ENCODE peak calls at places on chromosomes 16 and 17, in five cellular contexts. One of them, this sample, is unnamed.
A peak's percentile ranks its signal among the peaks of the same experiment; 100 is the strongest.

GRCh38 chr17:50139950-50140885 is 10.3 kb upstream of the SAMD14 start:
- DNase-seq in GM12878: no peak
- DNase-seq in GM12891: peak; percentile 89
- DNase-seq in K562: peak; percentile 89
- DNase-seq in HepG2: peak; percentile 77
- DNase-seq in this sample: peak; percentile 90

GRCh38 chr17:19317359-19318095 is 45.0 kb downstream of the B9D1 start:
- DNase-seq in GM12878: no peak
- DNase-seq in GM12891: peak; percentile 59
- DNase-seq in K562: peak; percentile 65
- DNase-seq in HepG2: peak; percentile 89
- DNase-seq in this sample: peak; percentile 75

GRCh38 chr16:72844225-72844920 is 203.6 kb downstream of the ZFHX3 start:
- DNase-seq in GM12878: peak; percentile 11
- DNase-seq in GM12891: no peak
- DNase-seq in K562: no peak
- DNase-seq in HepG2: no peak
- DNase-seq in this sample: no peak

GRCh38 chr16:57277586-57277985 is 6.9 kb downstream of the PLLP start:
- DNase-seq in GM12878: no peak
- DNase-seq in GM12891: no peak
- DNase-seq in K562: no peak
- DNase-seq in HepG2: no peak
- DNase-seq in this sample: no peak

GRCh38 chr17:50501906-50502642 is 6.2 kb upstream of the MYCBPAP start:
- DNase-seq in GM12878: no peak
- DNase-seq in GM12891: no peak
- DNase-seq in K562: no peak
- DNase-seq in HepG2: no peak
- DNase-seq in this sample: no peak

GRCh38 chr16:1493746-1494094 is 560 bp downstream of the TELO2 start:
- DNase-seq in GM12878: no peak
- DNase-seq in GM12891: peak; percentile 66
- DNase-seq in K562: no peak
- DNase-seq in HepG2: no peak
- DNase-seq in this sample: no peak

GRCh38 chr16:22206847-22207714 is 1.0 kb downstream of the EEF2K start:
- DNase-seq in GM12878: peak; percentile 31
- DNase-seq in GM12891: no peak
- DNase-seq in K562: peak; percentile 58
- DNase-seq in HepG2: no peak
- DNase-seq in this sample: peak; percentile 71

GRCh38 chr16:68022728-68023537 is at the start of the genes DDX28 and DUS2:
- DNase-seq in GM12878: peak; percentile 83
- DNase-seq in GM12891: peak; percentile 85
- DNase-seq in K562: peak; percentile 86
- DNase-seq in HepG2: peak; percentile 88
- DNase-seq in this sample: peak; percentile 80

GRCh38 chr16:64253114-64253513 is 868.7 kb downstream of the CDH11 start:
- DNase-seq in GM12878: no peak
- DNase-seq in GM12891: no peak
- DNase-seq in K562: no peak
- DNase-seq in HepG2: no peak
- DNase-seq in this sample: no peak

GRCh38 chr16:1333149-1333812 is at the start of gene BAIAP3:
- DNase-seq in GM12878: no peak
- DNase-seq in GM12891: peak; percentile 69
- DNase-seq in K562: peak; percentile 90
- DNase-seq in HepG2: no peak
- DNase-seq in this sample: peak; percentile 64

GRCh38 chr17:40452074-40452787 is 9.0 kb downstream of the IGFBP4 start:
- DNase-seq in GM12878: no peak
- DNase-seq in GM12891: no peak
- DNase-seq in K562: no peak
- DNase-seq in HepG2: no peak
- DNase-seq in this sample: no peak

GRCh38 chr16:84687715-84688114 is 12.1 kb upstream of the USP10 start:
- DNase-seq in GM12878: peak; percentile 76
- DNase-seq in GM12891: no peak
- DNase-seq in K562: no peak
- DNase-seq in HepG2: no peak
- DNase-seq in this sample: no peak

GRCh38 chr17:80519091-80519781 is 25.4 kb upstream of the RPTOR start:
- DNase-seq in GM12878: no peak
- DNase-seq in GM12891: no peak
- DNase-seq in K562: no peak
- DNase-seq in HepG2: no peak
- DNase-seq in this sample: no peak

GRCh38 chr17:69175262-69175811 is 33.6 kb upstream of the ABCA6 start:
- DNase-seq in GM12878: no peak
- DNase-seq in GM12891: no peak
- DNase-seq in K562: no peak
- DNase-seq in HepG2: no peak
- DNase-seq in this sample: no peak

GRCh38 chr17:28391401-28391800 is 14.6 kb downstream of the SLC46A1 start:
- DNase-seq in GM12878: no peak
- DNase-seq in GM12891: no peak
- DNase-seq in K562: no peak
- DNase-seq in HepG2: no peak
- DNase-seq in this sample: no peak

GRCh38 chr16:11996433-11997174 is 20.1 kb downstream of the SNX29 start:
- DNase-seq in GM12878: no peak
- DNase-seq in GM12891: no peak
- DNase-seq in K562: no peak
- DNase-seq in HepG2: no peak
- DNase-seq in this sample: no peak

GRCh38 chr16:55498101-55498500 is 10.8 kb upstream of the LPCAT2 start:
- DNase-seq in GM12878: no peak
- DNase-seq in GM12891: no peak
- DNase-seq in K562: no peak
- DNase-seq in HepG2: no peak
- DNase-seq in this sample: no peak

GRCh38 chr16:80231888-80232287 is 308.9 kb upstream of the DYNLRB2 start:
- DNase-seq in GM12878: peak; percentile 39
- DNase-seq in GM12891: peak; percentile 28
- DNase-seq in K562: no peak
- DNase-seq in HepG2: peak; percentile 48
- DNase-seq in this sample: peak; percentile 20

GRCh38 chr17:43398724-43399595 is at the start of gene ARL4D:
- DNase-seq in GM12878: no peak
- DNase-seq in GM12891: peak; percentile 67
- DNase-seq in K562: peak; percentile 61
- DNase-seq in HepG2: peak; percentile 77
- DNase-seq in this sample: peak; percentile 65

GRCh38 chr16:72425571-72426341 is 253.8 kb upstream of the PMFBP1 start:
- DNase-seq in GM12878: no peak
- DNase-seq in GM12891: no peak
- DNase-seq in K562: no peak
- DNase-seq in HepG2: no peak
- DNase-seq in this sample: no peak

GRCh38 chr16:85017151-85017550 is 5.8 kb upstream of the ZDHHC7 start:
- DNase-seq in GM12878: peak; percentile 19
- DNase-seq in GM12891: no peak
- DNase-seq in K562: no peak
- DNase-seq in HepG2: no peak
- DNase-seq in this sample: no peak

GRCh38 chr16:22008215-22009142 is 568 bp downstream of the MOSMO start:
- DNase-seq in GM12878: no peak
- DNase-seq in GM12891: peak; percentile 55
- DNase-seq in K562: no peak
- DNase-seq in HepG2: no peak
- DNase-seq in this sample: peak; percentile 46

GRCh38 chr16:54284319-54284930 is 2.2 kb downstream of the IRX3 start:
- DNase-seq in GM12878: no peak
- DNase-seq in GM12891: no peak
- DNase-seq in K562: no peak
- DNase-seq in HepG2: no peak
- DNase-seq in this sample: no peak

GRCh38 chr17:22484826-22485225 is 792.5 kb downstream of the KCNJ18 start:
- DNase-seq in GM12878: no peak
- DNase-seq in GM12891: no peak
- DNase-seq in K562: no peak
- DNase-seq in HepG2: no peak
- DNase-seq in this sample: no peak

GRCh38 chr16:85279874-85280545 is 167.7 kb upstream of the CIBAR2 start:
- DNase-seq in GM12878: no peak
- DNase-seq in GM12891: no peak
- DNase-seq in K562: no peak
- DNase-seq in HepG2: no peak
- DNase-seq in this sample: no peak

GRCh38 chr16:50745940-50746339 is 4.1 kb downstream of the CYLD start:
- DNase-seq in GM12878: no peak
- DNase-seq in GM12891: no peak
- DNase-seq in K562: no peak
- DNase-seq in HepG2: no peak
- DNase-seq in this sample: no peak

GRCh38 chr16:54174201-54174600 is 112.4 kb downstream of the IRX3 start:
- DNase-seq in GM12878: no peak
- DNase-seq in GM12891: no peak
- DNase-seq in K562: no peak
- DNase-seq in HepG2: no peak
- DNase-seq in this sample: no peak

GRCh38 chr17:70353408-70354092 is 184.2 kb downstream of the KCNJ2 start:
- DNase-seq in GM12878: no peak
- DNase-seq in GM12891: no peak
- DNase-seq in K562: no peak
- DNase-seq in HepG2: no peak
- DNase-seq in this sample: no peak
- TF ChIP-seq TAF1 in GM12878: no peak
- TF ChIP-seq TAF1 in GM12891: no peak
- TF ChIP-seq TAF1 in K562: no peak
- TF ChIP-seq TAF1 in HepG2: no peak
- TF ChIP-seq TAF1 in this sample: no peak

DNA sequence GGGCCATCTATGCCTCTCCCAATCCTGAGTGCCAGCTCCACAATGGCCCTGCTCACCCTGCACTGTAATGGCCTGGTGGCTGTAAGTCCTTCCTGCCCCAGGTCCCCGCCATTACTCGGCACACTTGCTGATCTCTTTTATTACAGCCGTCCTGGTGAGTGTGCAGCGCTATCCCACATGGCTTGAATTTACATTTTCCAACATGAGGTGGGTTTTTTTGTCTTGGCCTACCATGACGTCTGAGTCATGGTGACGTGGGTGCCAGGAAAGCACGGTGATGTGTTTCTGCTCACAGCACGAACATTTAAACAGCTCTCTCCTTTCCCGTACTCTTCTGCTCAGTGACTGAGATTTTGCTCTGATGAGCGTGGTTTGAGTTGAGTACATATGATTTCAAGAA is 55.2 kb upstream of the FOXF1 start:
- DNase-seq in GM12878: no peak
- DNase-seq in GM12891: no peak
- DNase-seq in K562: no peak
- DNase-seq in HepG2: no peak
- DNase-seq in this sample: no peak
- TF ChIP-seq POLR2AphosphoS5 in GM12878: no peak
- TF ChIP-seq POLR2AphosphoS5 in GM12891: no peak
- TF ChIP-seq POLR2AphosphoS5 in K562: no peak
- TF ChIP-seq POLR2AphosphoS5 in HepG2: no peak
- TF ChIP-seq POLR2AphosphoS5 in this sample: no peak

GRCh38 chr16:70576431-70577255 is 53.0 kb downstream of the SF3B3 start:
- DNase-seq in GM12878: peak; percentile 62
- DNase-seq in GM12891: no peak
- DNase-seq in K562: no peak
- DNase-seq in HepG2: peak; percentile 28
- DNase-seq in this sample: no peak
- TF ChIP-seq POLR2A in GM12878: peak; percentile 63
- TF ChIP-seq POLR2A in GM12891: no peak
- TF ChIP-seq POLR2A in K562: peak; percentile 82
- TF ChIP-seq POLR2A in HepG2: no peak
- TF ChIP-seq POLR2A in this sample: no peak

GRCh38 chr17:944266-944665 is 35.3 kb downstream of the NXN start:
- DNase-seq in GM12878: no peak
- DNase-seq in GM12891: no peak
- DNase-seq in K562: no peak
- DNase-seq in HepG2: no peak
- DNase-seq in this sample: no peak
- TF ChIP-seq TAF1 in GM12878: no peak
- TF ChIP-seq TAF1 in GM12891: no peak
- TF ChIP-seq TAF1 in K562: no peak
- TF ChIP-seq TAF1 in HepG2: no peak
- TF ChIP-seq TAF1 in this sample: no peak

DNA sequence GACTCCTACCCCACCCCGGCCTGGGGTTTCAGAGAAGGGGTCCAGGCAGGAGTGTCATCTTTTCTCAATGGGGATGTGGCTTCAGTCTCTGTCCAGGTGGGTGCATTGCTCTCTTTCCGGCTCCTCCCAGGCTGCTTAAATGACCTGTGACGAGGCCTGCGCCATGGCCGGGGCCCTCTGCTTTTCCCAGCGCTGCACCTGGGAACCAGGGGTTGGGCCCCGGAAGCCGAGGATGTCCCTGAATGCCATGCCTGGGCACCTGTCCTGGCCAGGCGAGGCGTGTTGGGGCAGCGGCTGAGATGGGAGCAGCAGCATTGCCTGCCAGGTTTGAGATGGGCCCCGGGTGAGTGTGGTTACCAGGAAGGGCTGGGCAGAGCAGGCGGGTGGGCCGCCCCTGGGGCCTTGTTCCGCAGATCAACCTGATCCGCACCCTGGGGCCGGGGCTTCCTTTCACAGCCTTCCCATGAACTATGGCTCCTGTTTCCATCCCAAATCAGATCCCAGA is 147.4 kb downstream of the SEC14L1 start:
- DNase-seq in GM12878: no peak
- DNase-seq in GM12891: no peak
- DNase-seq in K562: no peak
- DNase-seq in HepG2: no peak
- DNase-seq in this sample: no peak
- TF ChIP-seq POLR2AphosphoS5 in GM12878: no peak
- TF ChIP-seq POLR2AphosphoS5 in GM12891: no peak
- TF ChIP-seq POLR2AphosphoS5 in K562: no peak
- TF ChIP-seq POLR2AphosphoS5 in HepG2: no peak
- TF ChIP-seq POLR2AphosphoS5 in this sample: no peak

GRCh38 chr17:35087731-35088646 is 24.5 kb upstream of the RFFL start:
- DNase-seq in GM12878: no peak
- DNase-seq in GM12891: no peak
- DNase-seq in K562: no peak
- DNase-seq in HepG2: peak; percentile 49
- DNase-seq in this sample: no peak
- TF ChIP-seq POLR2A in GM12878: no peak
- TF ChIP-seq POLR2A in GM12891: peak; percentile 36
- TF ChIP-seq POLR2A in K562: no peak
- TF ChIP-seq POLR2A in HepG2: no peak
- TF ChIP-seq POLR2A in this sample: peak; percentile 15

GRCh38 chr16:24309222-24309905 is 53.2 kb downstream of the CACNG3 start:
- DNase-seq in GM12878: no peak
- DNase-seq in GM12891: no peak
- DNase-seq in K562: peak; percentile 16
- DNase-seq in HepG2: peak; percentile 50
- DNase-seq in this sample: no peak
- TF ChIP-seq TAF1 in GM12878: no peak
- TF ChIP-seq TAF1 in GM12891: no peak
- TF ChIP-seq TAF1 in K562: no peak
- TF ChIP-seq TAF1 in HepG2: no peak
- TF ChIP-seq TAF1 in this sample: no peak